ENCODE peak calls at places on chromosomes 1 and 21, in nine cellular contexts. M is H9; W is SK-MEL-5; C is activated CD8-positive, alpha-beta T cell treated with anti-CD3 and anti-CD28 coated beads, Interleukin-2, amount 10 ng/mL, durations not matched to agents 7 days and 5 days; Y is GM10248; V is CD8-positive, alpha-beta memory T cell; G is NAMALWA; R is activated naive CD4-positive, alpha-beta T cell; J is putamen. A is an unnamed sample.

GRCh38 chr1:55724551-55725325 is 509.6 kb upstream of the USP24 start:
- DNase-seq in M (no peak), W (no peak), C (no peak), Y (no peak), V (no peak), G (no peak), R (no peak), J (no peak), A (no peak)

GRCh38 chr1:234898455-234899033 is 230.1 kb downstream of the TOMM20 start:
- DNase-seq in M (no peak), W (no peak), C (no peak), Y (no peak), V (no peak), G (no peak), R (no peak), J (no peak), A (no peak)

GRCh38 chr1:54397090-54397591 is 9.1 kb downstream of the SSBP3 start:
- DNase-seq in M (no peak), W (no peak), C (no peak), Y (no peak), V (no peak), G (no peak), R (no peak), J (no peak), A (no peak)

GRCh38 chr1:115324649-115325420 is 13.2 kb downstream of the NGF start:
- DNase-seq in M (no peak), W (no peak), C (no peak), Y (no peak), V (no peak), G (no peak), R (no peak), J (no peak), A (no peak)

GRCh38 chr1:204507317-204508105 is 8.7 kb upstream of the MDM4 start:
- DNase-seq in M (peak), W (peak), C (peak), Y (no peak), V (no peak), G (no peak), R (no peak), J (peak), A (peak)

GRCh38 chr1:164780111-164780510 is 221.1 kb downstream of the PBX1 start:
- DNase-seq in M (no peak), W (no peak), C (no peak), Y (no peak), V (no peak), G (no peak), R (no peak), J (no peak), A (no peak)

GRCh38 chr21:35521852-35522505 is 472.9 kb upstream of the RUNX1 start:
- DNase-seq in M (no peak), W (no peak), C (no peak), Y (no peak), V (no peak), G (no peak), R (no peak), J (no peak), A (no peak)

GRCh38 chr21:39681845-39682244 is 63.1 kb upstream of the IGSF5 start:
- DNase-seq in M (no peak), W (no peak), C (no peak), Y (no peak), V (no peak), G (no peak), R (no peak), J (no peak), A (no peak)

GRCh38 chr1:40944326-40944725 is 35.2 kb upstream of the CTPS1 start:
- DNase-seq in M (no peak), W (peak), C (no peak), Y (no peak), V (no peak), G (no peak), R (no peak), J (no peak), A (no peak)

GRCh38 chr1:162632234-162632666 is at the start of gene DDR2:
- DNase-seq in M (no peak), W (peak), C (no peak), Y (no peak), V (no peak), G (no peak), R (no peak), J (peak), A (peak)

GRCh38 chr1:28248273-28249012 is 10.9 kb upstream of the SESN2 start:
- DNase-seq in M (peak), W (peak), C (peak), Y (peak), V (peak), G (peak), R (peak), J (peak), A (peak)

A was measured in midbrain.